ENCODE peak calls at places on chromosomes 4 and X, in four cellular contexts. S is GM12878, Q is A549, P is K562. G is an unnamed sample.

GRCh38 chr4:162015090-162015489 is 148.7 kb downstream of the FSTL5 start:
- DNase-seq in S (no peak), P (no peak), Q (no peak), G (peak)

GRCh38 chr4:1415681-1415981 is 9.4 kb upstream of the NKX1-1 start:
- DNase-seq in S (no peak), P (peak), Q (no peak), G (no peak)

GRCh38 chrX:19350831-19351447 is 7.2 kb downstream of the PDHA1 start:
- DNase-seq in Q (no peak), P (no peak), S (no peak), G (no peak)

GRCh38 chr4:100421356-100421978 is 96.4 kb downstream of the EMCN start:
- DNase-seq in Q (peak), S (no peak), P (no peak), G (peak)

GRCh38 chr4:128286474-128287158 is 997 bp downstream of the PGRMC2 start:
- DNase-seq in S (no peak), P (peak), Q (peak), G (peak)

GRCh38 chr4:82138376-82138775 is 235.4 kb downstream of the HNRNPD start:
- DNase-seq in P (no peak), S (no peak), Q (no peak), G (peak)

GRCh38 chr4:185730387-185730786 is 81.6 kb downstream of the SORBS2 start:
- DNase-seq in Q (no peak), S (no peak), P (peak), G (no peak)

GRCh38 chr4:2059726-2060577 is 825 bp downstream of the NAT8L start:
- DNase-seq in Q (no peak), P (no peak), S (no peak), G (no peak)

GRCh38 chr4:23945521-23946017 is 55.7 kb upstream of the PPARGC1A start:
- DNase-seq in Q (no peak), S (no peak), P (no peak), G (peak)

GRCh38 chr4:123299212-123299651 is 97.4 kb upstream of the SPRY1 start:
- DNase-seq in P (no peak), Q (no peak), S (no peak), G (peak)

GRCh38 chrX:9562851-9563250 is 98.0 kb downstream of the TBL1X start:
- DNase-seq in S (no peak), P (no peak), Q (peak), G (peak)

GRCh38 chrX:131288738-131289511 is at the start of gene IGSF1:
- DNase-seq in Q (no peak), S (no peak), P (peak), G (no peak)

DNA sequence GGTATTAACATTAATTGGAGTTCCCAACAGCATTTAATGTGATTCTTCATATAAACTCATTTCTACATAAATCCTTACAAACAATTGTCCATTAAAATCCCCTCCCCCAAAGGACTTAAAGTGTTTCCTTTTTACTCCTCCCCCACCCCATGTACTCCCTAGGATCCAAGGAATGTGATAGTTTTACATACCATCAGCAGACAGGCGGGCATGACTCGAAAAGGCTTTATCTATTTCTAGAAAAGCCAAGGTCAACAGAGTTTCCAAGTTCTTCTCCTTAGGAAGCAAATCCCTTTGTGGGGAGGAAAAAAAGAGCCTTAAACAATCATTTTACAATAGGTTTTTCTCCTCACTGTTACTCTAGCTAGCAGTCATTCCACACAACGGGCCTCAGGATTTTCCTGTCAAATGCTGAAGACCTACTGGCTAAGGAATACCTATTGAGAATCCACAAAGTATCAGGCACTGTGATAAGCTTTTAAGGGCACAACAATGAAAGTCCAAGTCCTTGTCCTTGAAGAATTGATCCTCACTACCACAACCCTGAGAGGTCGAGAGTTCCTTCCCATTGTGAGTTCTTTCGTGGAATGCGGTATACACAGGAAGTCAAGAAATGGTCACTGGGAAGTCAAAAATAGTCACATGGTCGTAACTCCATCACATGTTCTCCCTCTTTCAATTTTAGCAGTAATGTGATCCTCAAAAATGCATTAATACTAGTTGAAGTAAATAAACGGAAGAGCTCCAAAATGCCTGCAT is 7.2 kb downstream of the PPM1K start:
- DNase-seq in Q (no peak), S (no peak), P (no peak), G (no peak)
- TF ChIP-seq RCOR1 in Q (no peak), S (no peak), P (no peak), G (no peak)

GRCh38 chr4:173426064-173426463 is 27.1 kb upstream of the SCRG1 start:
- DNase-seq in Q (no peak), P (no peak), S (no peak), G (no peak)

GRCh38 chr4:173420324-173420752 is 21.4 kb upstream of the SCRG1 start:
- DNase-seq in S (no peak), Q (no peak), P (peak), G (peak)

GRCh38 chr4:173420821-173421220 is 21.9 kb upstream of the SCRG1 start:
- DNase-seq in S (no peak), P (no peak), Q (no peak), G (no peak)

GRCh38 chr4:173424899-173425805 is 26.2 kb upstream of the SCRG1 start:
- DNase-seq in S (no peak), Q (no peak), P (no peak), G (peak)
- TF ChIP-seq BHLHE40 in S (no peak), Q (no peak), P (no peak), G (no peak)

DNA sequence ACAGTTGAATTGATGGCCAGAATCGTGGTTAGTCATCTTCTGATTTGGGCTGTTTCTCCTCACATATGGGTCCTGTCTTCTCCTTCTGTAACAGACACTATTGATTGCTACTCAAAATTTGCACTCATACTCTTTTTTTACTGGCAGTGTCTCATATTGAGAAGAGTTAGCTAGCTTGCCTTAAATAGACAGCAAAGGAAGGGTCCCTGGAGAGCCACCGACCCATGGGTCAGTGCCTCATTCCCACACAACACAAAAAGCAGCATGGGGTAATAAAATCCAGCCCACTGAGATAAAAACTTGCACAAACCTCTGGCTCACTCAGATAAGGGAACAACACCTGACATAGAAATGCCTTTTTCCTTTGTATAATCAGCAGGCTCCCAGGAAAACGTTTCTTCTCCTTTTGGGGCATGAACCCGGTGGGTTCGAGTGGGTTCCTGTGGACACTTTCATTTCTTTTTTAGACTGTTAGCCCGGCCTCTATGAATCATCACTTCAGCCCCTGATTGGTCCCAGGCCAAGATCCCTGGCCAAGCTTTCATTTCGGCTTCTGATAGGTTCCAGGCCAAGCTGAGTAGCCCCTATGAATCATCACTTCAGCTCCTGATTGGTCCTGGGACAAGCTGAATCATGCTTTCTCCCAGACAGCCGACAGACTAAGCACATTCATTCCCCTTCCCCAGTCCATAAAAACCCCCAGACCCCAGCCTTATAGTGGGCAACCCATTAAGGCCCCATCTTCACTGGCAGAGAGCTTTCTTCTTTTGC is 408.1 kb downstream of the DCAF12L2 start:
- DNase-seq in S (no peak), Q (no peak), P (peak), G (no peak)
- TF ChIP-seq RCOR1 in S (no peak), Q (no peak), P (no peak), G (no peak)

GRCh38 chrX:78074088-78074487 is 30.0 kb upstream of the PGK1 start:
- DNase-seq in P (no peak), Q (no peak), S (no peak), G (no peak)
- TF ChIP-seq BHLHE40 in P (no peak), Q (no peak), S (no peak), G (no peak)

GRCh38 chr4:60726779-60727178 is 473.3 kb upstream of the ADGRL3 start:
- DNase-seq in S (no peak), Q (no peak), P (no peak), G (peak)
- TF ChIP-seq RCOR1 in S (no peak), Q (no peak), P (no peak), G (no peak)

GRCh38 chrX:57952320-57952678 is 42.0 kb upstream of the ZXDA start:
- DNase-seq in S (no peak), P (no peak), Q (no peak), G (no peak)
- TF ChIP-seq BHLHE40 in S (no peak), P (no peak), Q (no peak), G (no peak)

GRCh38 chrX:123851010-123851409 is 8.8 kb upstream of the XIAP start:
- DNase-seq in Q (no peak), S (no peak), P (no peak), G (no peak)

GRCh38 chrX:123849096-123849495 is 10.8 kb upstream of the XIAP start:
- DNase-seq in P (no peak), S (no peak), Q (no peak), G (no peak)

GRCh38 chrX:123846598-123847038 is 13.2 kb upstream of the XIAP start:
- DNase-seq in P (no peak), S (no peak), Q (no peak), G (peak)
- TF ChIP-seq RCOR1 in P (no peak), S (no peak), Q (no peak), G (no peak)

GRCh38 chr4:7323872-7324650 is 110.7 kb downstream of the PSAPL1 start:
- DNase-seq in Q (peak), P (no peak), S (no peak), G (no peak)

GRCh38 chr4:7324651-7325121 is 110.0 kb downstream of the PSAPL1 start:
- DNase-seq in P (no peak), Q (no peak), S (no peak), G (no peak)

GRCh38 chr4:7320413-7320812 is 114.3 kb downstream of the PSAPL1 start:
- DNase-seq in P (no peak), Q (no peak), S (no peak), G (no peak)

GRCh38 chr4:7323461-7323871 is 111.3 kb downstream of the PSAPL1 start:
- DNase-seq in P (no peak), Q (no peak), S (no peak), G (no peak)

GRCh38 chr4:7322166-7322991 is 112.4 kb downstream of the PSAPL1 start:
- DNase-seq in P (no peak), Q (no peak), S (no peak), G (no peak)
- TF ChIP-seq BHLHE40 in P (no peak), Q (no peak), S (no peak), G (no peak)

GRCh38 chrX:12360991-12361598 is 222.8 kb downstream of the FRMPD4 start:
- DNase-seq in S (no peak), P (no peak), Q (no peak), G (peak)
- TF ChIP-seq RCOR1 in S (no peak), P (no peak), Q (no peak), G (no peak)

DNA sequence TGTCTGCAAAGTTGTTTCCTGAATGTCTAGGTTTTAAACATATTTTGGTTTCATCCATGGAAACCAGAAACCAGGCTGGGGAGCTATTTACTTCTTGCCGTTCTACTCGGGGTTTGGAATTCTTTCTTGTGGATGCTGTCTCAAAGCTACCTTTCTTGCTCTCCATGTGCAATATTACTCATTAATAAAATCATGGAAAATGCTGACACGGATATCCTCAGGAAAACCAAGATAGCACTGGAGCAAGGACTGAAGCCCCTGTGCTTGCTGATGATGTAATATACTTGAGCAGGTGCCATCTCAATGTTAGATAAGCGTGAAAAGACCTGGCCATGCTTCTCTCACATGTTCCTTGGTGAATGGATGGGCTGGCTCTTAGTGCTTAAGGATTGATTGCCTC is 41.5 kb upstream of the HPF1 start:
- DNase-seq in P (no peak), S (no peak), Q (no peak), G (no peak)
- TF ChIP-seq BHLHE40 in P (no peak), S (no peak), Q (no peak), G (no peak)

G was measured in IMR-90.